ENCODE peak calls at places on chromosome 9, in eight cellular contexts. H, E, T, X, O, V, J and N are unnamed samples.
A peak's percentile ranks its signal among the peaks of the same experiment; 100 is the strongest.

GRCh38 chr9:4955836-4956235 is 29.2 kb upstream of the JAK2 start:
- DNase-seq in H (no peak), T (peak; percentile 97), E (no peak), V (peak; percentile 41), J (no peak), X (peak; percentile 72), O (no peak), N (no peak)

GRCh38 chr9:22244141-22245011 is 202.2 kb upstream of the DMRTA1 start:
- DNase-seq in H (peak; percentile 69), T (peak; percentile 81), V (peak; percentile 47), X (peak; percentile 73), O (no peak), E (peak; percentile 48), J (peak; percentile 36), N (peak; percentile 19)

GRCh38 chr9:90141723-90142122 is 500.9 kb downstream of the DIRAS2 start:
- DNase-seq in V (peak; percentile 35), O (no peak), E (no peak), J (peak; percentile 22), T (peak; percentile 40), X (peak; percentile 31), H (peak; percentile 52), N (no peak)

GRCh38 chr9:121294866-121295661 is 27.1 kb downstream of the GSN start:
- DNase-seq in X (no peak), H (peak; percentile 68), V (no peak), E (no peak), T (no peak), O (peak; percentile 80), J (no peak), N (no peak)

GRCh38 chr9:95484225-95484624 is 32.5 kb downstream of the PTCH1 start:
- DNase-seq in H (no peak), E (no peak), J (no peak), T (no peak), O (no peak), X (no peak), V (no peak), N (no peak)

GRCh38 chr9:87324613-87325194 is 173.0 kb upstream of the DAPK1 start:
- DNase-seq in X (peak; percentile 58), H (peak; percentile 79), O (no peak), V (peak; percentile 67), T (peak; percentile 79), J (peak; percentile 62), E (peak; percentile 57), N (no peak)

GRCh38 chr9:12722131-12722530 is 28.9 kb downstream of the TYRP1 start:
- DNase-seq in J (no peak), H (no peak), T (peak; percentile 80), X (no peak), V (no peak), E (no peak), O (no peak), N (no peak)

GRCh38 chr9:101486693-101487442 is 46.8 kb upstream of the RNF20 start:
- DNase-seq in X (no peak), T (peak; percentile 52), O (no peak), V (peak; percentile 82), H (peak; percentile 62), E (peak; percentile 51), J (peak; percentile 31), N (peak; percentile 54)

GRCh38 chr9:131447148-131447547 is 53.3 kb downstream of the PRRC2B start:
- DNase-seq in X (no peak), J (no peak), T (no peak), H (no peak), V (no peak), O (peak; percentile 34), E (no peak), N (no peak)

DNA sequence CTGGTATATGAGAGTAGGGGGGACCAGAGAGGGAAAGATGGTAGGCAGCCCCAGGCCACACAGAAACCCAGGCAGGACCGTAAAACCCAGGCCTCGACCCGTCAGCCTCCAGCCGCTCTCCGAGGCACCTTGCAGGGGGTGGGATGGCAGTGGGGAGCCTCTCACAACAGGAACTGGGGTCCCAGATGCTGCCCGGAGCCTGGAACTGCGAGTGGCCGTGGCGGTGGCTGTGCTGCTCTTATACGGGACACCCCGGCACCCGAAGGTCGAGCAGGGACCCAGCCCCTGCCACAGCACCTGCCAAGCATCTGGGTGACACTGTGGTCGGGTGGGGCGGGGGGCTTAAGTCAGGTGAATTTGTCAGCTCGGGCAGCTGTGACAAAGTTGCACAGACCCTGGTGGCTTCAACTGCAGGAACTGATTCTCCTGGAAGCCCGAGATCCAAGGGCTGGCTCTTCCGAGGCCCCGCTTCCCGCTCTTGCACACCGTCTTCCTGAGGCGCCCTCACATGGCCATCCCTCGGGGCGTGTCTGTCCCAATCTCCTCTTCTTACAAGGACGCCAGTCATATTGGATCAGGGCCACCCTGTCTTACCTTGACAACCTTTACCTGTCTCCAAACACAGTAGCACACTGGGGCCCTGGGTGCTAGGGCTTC is 47.6 kb upstream of the EGFL7 start:
- DNase-seq in T (no peak), O (no peak), J (no peak), V (no peak), E (no peak), X (no peak), H (no peak), N (no peak)
- TF ChIP-seq CTCF in T (no peak), O (no peak), J (no peak), V (no peak), E (no peak), X (no peak), H (no peak), N (no peak)

GRCh38 chr9:137188490-137189296 is at the start of the genes ANAPC2 and SSNA1:
- DNase-seq in T (peak; percentile 93), O (peak; percentile 86), H (peak; percentile 95), J (peak; percentile 98), V (peak; percentile 98), E (peak; percentile 95), X (peak; percentile 91), N (peak; percentile 94)

GRCh38 chr9:137189297-137190295 is 1.1 kb downstream of the SSNA1 start:
- DNase-seq in T (no peak), E (no peak), H (no peak), O (no peak), J (no peak), V (no peak), X (no peak), N (no peak)

GRCh38 chr9:137191691-137192447 is 3.4 kb downstream of the SSNA1 start:
- DNase-seq in V (no peak), H (no peak), E (no peak), T (no peak), J (no peak), O (no peak), X (no peak), N (no peak)

GRCh38 chr9:137191245-137191644 is 2.8 kb downstream of the SSNA1 start:
- DNase-seq in H (no peak), E (no peak), J (no peak), T (no peak), V (no peak), O (no peak), X (no peak), N (no peak)

GRCh38 chr9:137190315-137190853 is 1.9 kb downstream of the SSNA1 start:
- DNase-seq in H (no peak), J (no peak), X (peak; percentile 32), E (no peak), T (no peak), O (no peak), V (no peak), N (no peak)
- TF ChIP-seq CTCF in H (no peak), J (no peak), X (peak; percentile 20), E (peak; percentile 7), T (no peak), O (no peak), V (no peak), N (no peak)

DNA sequence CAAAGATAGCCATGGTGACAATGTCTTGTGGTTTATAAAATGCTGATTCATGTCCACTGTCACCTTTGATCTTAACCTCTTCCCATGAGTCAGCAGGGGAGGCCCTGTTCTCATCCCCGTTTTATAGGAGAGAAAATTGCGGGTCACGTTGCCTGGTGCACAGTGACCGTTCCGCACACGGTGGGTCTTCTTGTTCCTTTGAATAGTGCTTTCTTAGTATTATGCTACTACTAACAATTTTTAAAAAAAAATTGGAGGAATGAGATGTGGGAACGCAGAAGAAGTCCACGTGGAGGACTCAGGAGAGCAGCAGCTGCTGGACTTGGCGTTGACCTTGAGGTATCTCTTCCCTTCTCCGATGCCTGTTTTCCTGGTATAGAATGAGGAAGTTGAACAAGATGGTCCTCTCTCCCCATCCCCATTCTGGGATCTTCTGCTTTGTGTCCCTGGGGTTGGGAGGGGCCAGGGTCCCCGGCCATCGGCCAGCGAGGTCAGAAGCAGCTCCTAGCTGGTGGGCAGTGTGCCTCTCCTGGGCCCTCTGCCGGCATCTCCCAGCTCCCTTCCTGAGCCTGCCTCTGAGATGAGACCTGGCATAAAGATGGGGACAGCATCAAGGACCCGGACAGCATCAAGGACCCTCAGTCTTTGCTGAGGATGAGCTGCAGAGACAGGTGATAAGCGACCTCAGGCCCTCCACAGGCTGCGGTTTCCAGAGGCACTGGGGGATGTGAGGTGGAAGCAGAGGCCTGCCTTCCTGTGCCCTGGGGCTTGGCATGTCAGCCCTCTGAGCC is 143.9 kb downstream of the C9orf50 start:
- DNase-seq in E (no peak), J (no peak), X (peak; percentile 43), O (no peak), T (peak; percentile 70), H (no peak), V (no peak), N (no peak)
- TF ChIP-seq CTCF in E (no peak), J (no peak), X (no peak), O (no peak), T (no peak), H (no peak), V (no peak), N (no peak)

GRCh38 chr9:111405701-111406100 is 75.7 kb upstream of the OR2K2 start:
- DNase-seq in J (no peak), E (no peak), H (no peak), O (no peak), V (no peak), T (no peak), X (no peak), N (no peak)

GRCh38 chr9:111393971-111394370 is 63.9 kb upstream of the OR2K2 start:
- DNase-seq in O (no peak), X (no peak), E (no peak), T (no peak), H (no peak), V (no peak), J (no peak), N (no peak)

GRCh38 chr9:111400564-111400898 is 70.5 kb upstream of the OR2K2 start:
- DNase-seq in V (no peak), E (no peak), O (no peak), H (no peak), T (peak; percentile 38), J (no peak), X (no peak), N (no peak)

GRCh38 chr9:111399211-111399739 is 69.3 kb upstream of the OR2K2 start:
- DNase-seq in T (no peak), J (no peak), V (no peak), H (no peak), X (no peak), O (no peak), E (no peak), N (no peak)

DNA sequence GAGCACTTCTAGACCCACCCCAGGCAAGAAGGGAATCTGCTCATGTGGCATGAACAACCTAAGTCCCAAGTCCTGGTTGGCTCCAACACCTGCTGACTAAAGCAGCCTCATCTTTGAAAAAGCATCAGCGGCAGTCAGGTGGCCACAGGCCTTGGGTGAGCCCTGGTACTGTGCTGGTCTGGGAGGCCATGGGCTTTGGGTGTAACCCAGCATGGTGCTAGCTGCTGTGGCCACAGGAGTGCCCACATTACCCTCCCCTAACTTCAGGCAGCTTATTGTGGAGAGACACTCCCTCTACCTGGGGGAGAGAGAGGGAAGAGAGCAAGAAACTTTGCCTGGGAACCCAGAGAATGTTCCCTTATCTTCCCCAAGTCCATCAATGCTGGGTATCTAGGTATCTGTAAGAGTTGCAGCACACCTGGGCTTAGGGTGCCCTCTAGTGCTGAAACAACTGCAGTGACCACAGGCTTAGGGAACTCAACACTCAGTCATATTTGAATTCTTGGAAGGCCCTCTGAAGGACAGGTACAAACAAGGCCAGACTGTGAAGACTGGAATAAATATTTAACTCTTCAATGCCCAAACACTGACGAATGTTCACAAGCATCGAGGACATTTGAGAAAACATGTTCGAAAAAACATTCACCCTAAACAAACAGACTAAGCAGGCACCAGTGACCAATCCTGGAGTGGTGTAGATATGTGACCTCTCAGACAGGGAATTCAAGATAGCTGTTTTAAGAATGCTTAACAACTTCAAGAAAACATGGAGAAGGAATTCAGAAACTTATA is 69.9 kb upstream of the OR2K2 start:
- DNase-seq in T (peak; percentile 61), J (peak; percentile 6), X (peak; percentile 69), O (no peak), E (no peak), V (peak; percentile 64), H (peak; percentile 38), N (no peak)
- TF ChIP-seq CTCF in T (peak; percentile 72), J (peak; percentile 43), X (peak; percentile 80), O (no peak), E (peak; percentile 34), V (peak; percentile 63), H (peak; percentile 26), N (peak; percentile 56)